ENCODE peak calls at places on chromosomes 6 and 20, in nine cellular contexts. One of them, this sample, is unnamed.

GRCh38 chr20:51444472-51444871 is 98.0 kb downstream of the NFATC2 start:
- DNase-seq in right lobe of liver: no peak
- DNase-seq in fibroblast of lung: no peak
- DNase-seq in HCT116: no peak
- DNase-seq in IMR-90: no peak
- DNase-seq in pancreas: no peak
- DNase-seq in Caco-2: no peak
- DNase-seq in aorta: no peak
- DNase-seq in adipocyte: peak; percentile 93
- DNase-seq in this sample: no peak

GRCh38 chr6:113591896-113592827 is 265.0 kb upstream of the MARCKS start:
- DNase-seq in right lobe of liver: no peak
- DNase-seq in fibroblast of lung: peak; percentile 48
- DNase-seq in HCT116: no peak
- DNase-seq in IMR-90: peak; percentile 31
- DNase-seq in pancreas: peak; percentile 9
- DNase-seq in Caco-2: no peak
- DNase-seq in aorta: no peak
- DNase-seq in adipocyte: peak; percentile 64
- DNase-seq in this sample: no peak

GRCh38 chr6:124699038-124699437 is 263.2 kb upstream of the RNF217 start:
- DNase-seq in right lobe of liver: no peak
- DNase-seq in fibroblast of lung: no peak
- DNase-seq in HCT116: no peak
- DNase-seq in IMR-90: no peak
- DNase-seq in pancreas: no peak
- DNase-seq in Caco-2: no peak
- DNase-seq in aorta: no peak
- DNase-seq in adipocyte: no peak
- DNase-seq in this sample: no peak

GRCh38 chr20:63619505-63619904 is 7.4 kb downstream of the GMEB2 start:
- DNase-seq in right lobe of liver: no peak
- DNase-seq in fibroblast of lung: no peak
- DNase-seq in HCT116: no peak
- DNase-seq in IMR-90: no peak
- DNase-seq in pancreas: no peak
- DNase-seq in Caco-2: no peak
- DNase-seq in aorta: no peak
- DNase-seq in adipocyte: no peak
- DNase-seq in this sample: no peak

GRCh38 chr6:114164206-114164605 is 178.6 kb downstream of the HS3ST5 start:
- DNase-seq in right lobe of liver: no peak
- DNase-seq in fibroblast of lung: no peak
- DNase-seq in HCT116: no peak
- DNase-seq in IMR-90: no peak
- DNase-seq in pancreas: no peak
- DNase-seq in Caco-2: no peak
- DNase-seq in aorta: no peak
- DNase-seq in adipocyte: no peak
- DNase-seq in this sample: no peak

GRCh38 chr20:19783966-19784401 is 25.9 kb downstream of the RIN2 start:
- DNase-seq in right lobe of liver: no peak
- DNase-seq in fibroblast of lung: peak; percentile 88
- DNase-seq in HCT116: no peak
- DNase-seq in IMR-90: peak; percentile 82
- DNase-seq in pancreas: no peak
- DNase-seq in Caco-2: no peak
- DNase-seq in aorta: no peak
- DNase-seq in adipocyte: peak; percentile 59
- DNase-seq in this sample: no peak

GRCh38 chr20:22586645-22587310 is 2.4 kb upstream of the FOXA2 start:
- DNase-seq in right lobe of liver: peak; percentile 81
- DNase-seq in fibroblast of lung: no peak
- DNase-seq in HCT116: no peak
- DNase-seq in IMR-90: no peak
- DNase-seq in pancreas: peak; percentile 65
- DNase-seq in Caco-2: peak; percentile 62
- DNase-seq in aorta: peak; percentile 81
- DNase-seq in adipocyte: no peak
- DNase-seq in this sample: no peak

GRCh38 chr6:12012566-12013367 is 655 bp downstream of the HIVEP1 start:
- DNase-seq in right lobe of liver: peak; percentile 77
- DNase-seq in fibroblast of lung: peak; percentile 91
- DNase-seq in HCT116: no peak
- DNase-seq in IMR-90: peak; percentile 95
- DNase-seq in pancreas: peak; percentile 77
- DNase-seq in Caco-2: peak; percentile 67
- DNase-seq in aorta: peak; percentile 85
- DNase-seq in adipocyte: peak; percentile 91
- DNase-seq in this sample: peak; percentile 60

GRCh38 chr6:31576897-31577341 is 1.6 kb downstream of the TNF start:
- DNase-seq in right lobe of liver: peak; percentile 48
- DNase-seq in fibroblast of lung: no peak
- DNase-seq in HCT116: no peak
- DNase-seq in IMR-90: no peak
- DNase-seq in pancreas: no peak
- DNase-seq in Caco-2: no peak
- DNase-seq in aorta: no peak
- DNase-seq in adipocyte: no peak
- DNase-seq in this sample: peak; percentile 61

GRCh38 chr20:51738877-51739447 is 29.2 kb downstream of the ATP9A start:
- DNase-seq in right lobe of liver: no peak
- DNase-seq in fibroblast of lung: peak; percentile 20
- DNase-seq in HCT116: peak; percentile 80
- DNase-seq in IMR-90: no peak
- DNase-seq in pancreas: no peak
- DNase-seq in Caco-2: no peak
- DNase-seq in aorta: no peak
- DNase-seq in adipocyte: no peak
- DNase-seq in this sample: no peak

GRCh38 chr20:49887251-49887827 is 28.0 kb downstream of the SPATA2 start:
- DNase-seq in right lobe of liver: no peak
- DNase-seq in fibroblast of lung: peak; percentile 19
- DNase-seq in HCT116: no peak
- DNase-seq in IMR-90: peak; percentile 38
- DNase-seq in pancreas: no peak
- DNase-seq in Caco-2: peak; percentile 36
- DNase-seq in aorta: no peak
- DNase-seq in adipocyte: peak; percentile 40
- DNase-seq in this sample: no peak

GRCh38 chr20:8401491-8401890 is 269.4 kb downstream of the PLCB1 start:
- DNase-seq in right lobe of liver: no peak
- DNase-seq in fibroblast of lung: no peak
- DNase-seq in HCT116: no peak
- DNase-seq in IMR-90: peak; percentile 44
- DNase-seq in pancreas: no peak
- DNase-seq in Caco-2: no peak
- DNase-seq in aorta: no peak
- DNase-seq in adipocyte: peak; percentile 41
- DNase-seq in this sample: no peak

GRCh38 chr6:124056884-124057283 is 253.2 kb downstream of the NKAIN2 start:
- DNase-seq in right lobe of liver: no peak
- DNase-seq in fibroblast of lung: no peak
- DNase-seq in HCT116: no peak
- DNase-seq in IMR-90: no peak
- DNase-seq in pancreas: no peak
- DNase-seq in Caco-2: no peak
- DNase-seq in aorta: no peak
- DNase-seq in adipocyte: no peak
- DNase-seq in this sample: no peak

GRCh38 chr6:7673063-7673536 is 52.8 kb upstream of the BMP6 start:
- DNase-seq in right lobe of liver: no peak
- DNase-seq in fibroblast of lung: peak; percentile 26
- DNase-seq in HCT116: peak; percentile 50
- DNase-seq in IMR-90: peak; percentile 5
- DNase-seq in pancreas: no peak
- DNase-seq in Caco-2: peak; percentile 39
- DNase-seq in aorta: no peak
- DNase-seq in adipocyte: peak; percentile 81
- DNase-seq in this sample: no peak

GRCh38 chr6:121187200-121187832 is 147.0 kb downstream of the TBC1D32 start:
- DNase-seq in right lobe of liver: no peak
- DNase-seq in fibroblast of lung: no peak
- DNase-seq in HCT116: no peak
- DNase-seq in IMR-90: no peak
- DNase-seq in pancreas: no peak
- DNase-seq in Caco-2: no peak
- DNase-seq in aorta: no peak
- DNase-seq in adipocyte: no peak
- DNase-seq in this sample: no peak

GRCh38 chr6:131954775-131955107 is 3.6 kb upstream of the CCN2 start:
- DNase-seq in right lobe of liver: no peak
- DNase-seq in fibroblast of lung: peak; percentile 99
- DNase-seq in HCT116: no peak
- DNase-seq in IMR-90: peak; percentile 99
- DNase-seq in pancreas: peak; percentile 44
- DNase-seq in Caco-2: peak; percentile 27
- DNase-seq in aorta: peak; percentile 80
- DNase-seq in adipocyte: peak; percentile 96
- DNase-seq in this sample: no peak

GRCh38 chr6:165834613-165835259 is 171.7 kb upstream of the PDE10A start:
- DNase-seq in right lobe of liver: peak; percentile 93
- DNase-seq in fibroblast of lung: no peak
- DNase-seq in HCT116: no peak
- DNase-seq in IMR-90: peak; percentile 17
- DNase-seq in pancreas: peak; percentile 62
- DNase-seq in Caco-2: no peak
- DNase-seq in aorta: no peak
- DNase-seq in adipocyte: no peak
- DNase-seq in this sample: no peak

GRCh38 chr20:940926-941325 is 24.8 kb upstream of the ANGPT4 start:
- DNase-seq in right lobe of liver: no peak
- DNase-seq in fibroblast of lung: no peak
- DNase-seq in HCT116: no peak
- DNase-seq in IMR-90: no peak
- DNase-seq in pancreas: no peak
- DNase-seq in Caco-2: no peak
- DNase-seq in aorta: no peak
- DNase-seq in adipocyte: no peak
- DNase-seq in this sample: no peak

GRCh38 chr6:117624869-117625481 is 22.7 kb upstream of the GOPC start:
- DNase-seq in right lobe of liver: no peak
- DNase-seq in fibroblast of lung: no peak
- DNase-seq in HCT116: no peak
- DNase-seq in IMR-90: no peak
- DNase-seq in pancreas: no peak
- DNase-seq in Caco-2: no peak
- DNase-seq in aorta: no peak
- DNase-seq in adipocyte: no peak
- DNase-seq in this sample: no peak
- H3K9me3 ChIP-seq in right lobe of liver: no peaks in the 10 kb centered on the region
- H3K9me3 ChIP-seq in fibroblast of lung: no peaks in the 10 kb centered on the region
- H3K9me3 ChIP-seq in HCT116: peaks cover 11% of the 10 kb centered on the region
- H3K9me3 ChIP-seq in IMR-90: no peaks in the 10 kb centered on the region
- H3K9me3 ChIP-seq in pancreas: no peaks in the 10 kb centered on the region
- H3K9me3 ChIP-seq in Caco-2: peaks cover 14% of the 10 kb centered on the region
- H3K9me3 ChIP-seq in aorta: no peaks in the 10 kb centered on the region
- H3K9me3 ChIP-seq in adipocyte: peaks cover 31% of the 10 kb centered on the region
- H3K9me3 ChIP-seq in this sample: no peaks in the 10 kb centered on the region

DNA sequence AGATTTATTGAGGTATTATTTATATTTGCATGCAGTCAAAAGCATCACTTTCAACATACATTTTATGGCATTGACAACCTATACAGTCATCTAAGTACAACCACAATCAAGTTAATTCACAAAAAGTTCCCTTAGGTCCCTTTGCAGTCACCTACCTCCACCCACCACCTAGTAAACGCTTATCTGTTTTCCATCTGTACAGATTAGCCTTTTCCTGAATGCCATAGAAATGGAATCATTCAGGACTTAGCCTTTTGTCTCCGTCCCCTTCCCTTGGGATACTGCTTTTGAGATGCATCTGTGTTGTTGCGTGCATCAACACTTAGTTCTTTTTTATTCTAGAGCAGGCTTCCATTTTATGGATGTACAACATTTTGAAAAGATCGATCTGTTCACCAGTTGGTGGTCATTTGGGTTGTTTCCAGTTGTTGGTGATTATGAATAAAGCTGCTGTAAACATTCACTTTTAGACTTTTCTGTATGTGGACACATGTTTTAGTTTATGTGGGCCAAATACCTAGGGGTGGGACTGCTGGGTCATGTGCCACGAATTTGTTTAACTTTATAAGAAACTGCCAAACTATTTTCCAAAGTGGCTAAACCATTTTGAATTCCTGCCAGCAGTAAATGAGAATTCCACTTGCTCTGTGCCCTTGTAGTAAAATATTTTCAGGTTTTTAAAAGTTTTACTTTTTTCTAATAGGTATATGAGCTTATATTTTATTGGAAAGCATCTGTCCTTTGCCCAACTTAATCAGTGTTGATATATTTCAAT is 17.6 kb upstream of the IFNGR1 start:
- DNase-seq in right lobe of liver: no peak
- DNase-seq in fibroblast of lung: peak; percentile 27
- DNase-seq in HCT116: no peak
- DNase-seq in IMR-90: no peak
- DNase-seq in pancreas: no peak
- DNase-seq in Caco-2: no peak
- DNase-seq in aorta: no peak
- DNase-seq in adipocyte: peak; percentile 69
- DNase-seq in this sample: no peak
- H3K4me1 ChIP-seq in right lobe of liver: peaks cover 35% of the 10 kb centered on the region
- H3K4me1 ChIP-seq in fibroblast of lung: no peaks in the 10 kb centered on the region
- H3K4me1 ChIP-seq in HCT116: peaks cover 18% of the 10 kb centered on the region
- H3K4me1 ChIP-seq in IMR-90: peaks cover 9% of the 10 kb centered on the region
- H3K4me1 ChIP-seq in pancreas: no peaks in the 10 kb centered on the region
- H3K4me1 ChIP-seq in Caco-2: peaks cover 74% of the 10 kb centered on the region
- H3K4me1 ChIP-seq in aorta: peaks cover 7% of the 10 kb centered on the region
- H3K4me1 ChIP-seq in adipocyte: peaks cover 69% of the 10 kb centered on the region
- H3K4me1 ChIP-seq in this sample: peaks cover 40% of the 10 kb centered on the region

GRCh38 chr20:4216142-4216735 is 200.9 kb upstream of the RNF24 start:
- DNase-seq in right lobe of liver: no peak
- DNase-seq in fibroblast of lung: peak; percentile 92
- DNase-seq in HCT116: no peak
- DNase-seq in IMR-90: peak; percentile 38
- DNase-seq in pancreas: no peak
- DNase-seq in Caco-2: no peak
- DNase-seq in aorta: no peak
- DNase-seq in adipocyte: peak; percentile 33
- DNase-seq in this sample: no peak
- H3K9me3 ChIP-seq in right lobe of liver: no peaks in the 10 kb centered on the region
- H3K9me3 ChIP-seq in fibroblast of lung: no peaks in the 10 kb centered on the region
- H3K9me3 ChIP-seq in HCT116: no peaks in the 10 kb centered on the region
- H3K9me3 ChIP-seq in IMR-90: no peaks in the 10 kb centered on the region
- H3K9me3 ChIP-seq in pancreas: no peaks in the 10 kb centered on the region
- H3K9me3 ChIP-seq in Caco-2: no peaks in the 10 kb centered on the region
- H3K9me3 ChIP-seq in aorta: no peaks in the 10 kb centered on the region
- H3K9me3 ChIP-seq in adipocyte: no peaks in the 10 kb centered on the region
- H3K9me3 ChIP-seq in this sample: no peaks in the 10 kb centered on the region

GRCh38 chr20:31716351-31716750 is 6.3 kb downstream of the BCL2L1 start:
- DNase-seq in right lobe of liver: no peak
- DNase-seq in fibroblast of lung: no peak
- DNase-seq in HCT116: no peak
- DNase-seq in IMR-90: no peak
- DNase-seq in pancreas: no peak
- DNase-seq in Caco-2: no peak
- DNase-seq in aorta: no peak
- DNase-seq in adipocyte: peak; percentile 13
- DNase-seq in this sample: no peak
- H3K4me1 ChIP-seq in right lobe of liver: peaks cover 69% of the 10 kb centered on the region
- H3K4me1 ChIP-seq in fibroblast of lung: peaks cover 62% of the 10 kb centered on the region
- H3K4me1 ChIP-seq in HCT116: peaks cover 93% of the 10 kb centered on the region
- H3K4me1 ChIP-seq in IMR-90: peaks cover 38% of the 10 kb centered on the region
- H3K4me1 ChIP-seq in pancreas: peaks cover 60% of the 10 kb centered on the region
- H3K4me1 ChIP-seq in Caco-2: peaks cover 80% of the 10 kb centered on the region
- H3K4me1 ChIP-seq in aorta: peaks cover 6% of the 10 kb centered on the region
- H3K4me1 ChIP-seq in adipocyte: peaks cover 86% of the 10 kb centered on the region
- H3K4me1 ChIP-seq in this sample: peaks cover 92% of the 10 kb centered on the region

GRCh38 chr20:13457487-13457886 is 181.2 kb downstream of the TASP1 start:
- DNase-seq in right lobe of liver: no peak
- DNase-seq in fibroblast of lung: no peak
- DNase-seq in HCT116: no peak
- DNase-seq in IMR-90: no peak
- DNase-seq in pancreas: no peak
- DNase-seq in Caco-2: no peak
- DNase-seq in aorta: no peak
- DNase-seq in adipocyte: no peak
- DNase-seq in this sample: no peak
- H3K9me3 ChIP-seq in right lobe of liver: no peaks in the 10 kb centered on the region
- H3K9me3 ChIP-seq in fibroblast of lung: no peaks in the 10 kb centered on the region
- H3K9me3 ChIP-seq in HCT116: no peaks in the 10 kb centered on the region
- H3K9me3 ChIP-seq in IMR-90: no peaks in the 10 kb centered on the region
- H3K9me3 ChIP-seq in pancreas: no peaks in the 10 kb centered on the region
- H3K9me3 ChIP-seq in Caco-2: no peaks in the 10 kb centered on the region
- H3K9me3 ChIP-seq in aorta: peaks cover 1% of the 10 kb centered on the region
- H3K9me3 ChIP-seq in adipocyte: no peaks in the 10 kb centered on the region
- H3K9me3 ChIP-seq in this sample: no peaks in the 10 kb centered on the region